ENCODE peak calls at places on chromosome 3, in eight cellular contexts. E is stimulated activated CD8-positive, alpha-beta memory T cell treated with anti-CD3 and anti-CD28 coated beads, Interleukin-7, amount 100 ng/mL, for 1 hour; J is GM13976; F is HT-29; L is Caki2; M is NCI-H1930; P is activated B cell treated with CpG ODN at 0.5 μM for 24 hours; H is T-helper 1 cell. V is an unnamed sample.

GRCh38 chr3:53083496-53083895 is 37.6 kb upstream of the SFMBT1 start:
- DNase-seq in M (no peak), J (no peak), H (no peak), E (no peak), F (no peak), P (no peak), L (no peak), V (no peak)

GRCh38 chr3:64331605-64332004 is 106.3 kb upstream of the PRICKLE2 start:
- DNase-seq in L (no peak), H (no peak), P (no peak), F (no peak), M (no peak), E (no peak), J (no peak), V (no peak)

GRCh38 chr3:98741121-98741716 is 21.9 kb upstream of the ST3GAL6 start:
- DNase-seq in F (no peak), M (no peak), J (no peak), E (no peak), H (no peak), L (no peak), P (no peak), V (peak)

GRCh38 chr3:20043825-20044224 is 3.6 kb downstream of the KAT2B start:
- DNase-seq in P (no peak), M (no peak), F (no peak), E (no peak), J (no peak), L (no peak), H (no peak), V (no peak)

GRCh38 chr3:129461461-129462146 is 21.6 kb downstream of the IFT122 start:
- DNase-seq in J (no peak), L (no peak), H (no peak), M (no peak), F (no peak), E (no peak), P (no peak), V (no peak)

GRCh38 chr3:71360170-71360569 is 223.4 kb downstream of the FOXP1 start:
- DNase-seq in F (no peak), L (peak), J (no peak), M (no peak), E (no peak), P (no peak), H (no peak), V (no peak)

GRCh38 chr3:58353722-58354553 is 21.2 kb downstream of the PXK start:
- DNase-seq in L (no peak), H (no peak), F (no peak), J (no peak), M (no peak), P (no peak), E (no peak), V (no peak)

GRCh38 chr3:194686414-194686815 is 732 bp downstream of the FAM43A start:
- DNase-seq in J (no peak), P (no peak), E (no peak), M (no peak), L (no peak), H (no peak), F (no peak), V (no peak)

GRCh38 chr3:178802993-178803693 is 266.9 kb downstream of the KCNMB2 start:
- DNase-seq in J (no peak), P (no peak), H (no peak), F (no peak), E (no peak), M (peak), L (no peak), V (no peak)

GRCh38 chr3:40079203-40079844 is 230.2 kb upstream of the EIF1B start:
- DNase-seq in L (no peak), H (no peak), F (no peak), E (no peak), P (no peak), J (no peak), M (no peak), V (no peak)

GRCh38 chr3:70387889-70388288 is 75.5 kb upstream of the MDFIC2 start:
- DNase-seq in J (no peak), L (no peak), H (no peak), P (no peak), E (no peak), F (no peak), M (no peak), V (no peak)

GRCh38 chr3:107976204-107976775 is 114.5 kb downstream of the CD47 start:
- DNase-seq in E (no peak), M (no peak), H (no peak), P (no peak), J (no peak), L (no peak), F (no peak), V (no peak)

GRCh38 chr3:62084558-62084957 is 288.8 kb downstream of the FEZF2 start:
- DNase-seq in E (no peak), L (peak), J (no peak), H (no peak), F (peak), P (no peak), M (no peak), V (peak)

GRCh38 chr3:30011237-30011803 is 595.1 kb upstream of the TGFBR2 start:
- DNase-seq in F (no peak), H (no peak), M (no peak), J (no peak), L (peak), P (no peak), E (no peak), V (no peak)

GRCh38 chr3:186107148-186108105 is 1.5 kb downstream of the ETV5 start:
- DNase-seq in F (peak), E (no peak), M (peak), H (no peak), J (peak), L (peak), P (peak), V (peak)

GRCh38 chr3:116339441-116340028 is 105.8 kb downstream of the LSAMP start:
- DNase-seq in L (no peak), J (no peak), E (no peak), M (no peak), F (no peak), P (no peak), H (no peak), V (no peak)

GRCh38 chr3:108804437-108804836 is 18.1 kb upstream of the TRAT1 start:
- DNase-seq in F (no peak), L (peak), H (no peak), E (no peak), M (no peak), P (no peak), J (no peak), V (no peak)

GRCh38 chr3:178275793-178276192 is 260.4 kb upstream of the KCNMB2 start:
- DNase-seq in L (no peak), M (no peak), J (no peak), P (no peak), H (no peak), E (no peak), F (peak), V (no peak)

GRCh38 chr3:104360038-104360437 is 1006.7 kb upstream of the ALCAM start:
- DNase-seq in M (no peak), H (no peak), J (no peak), L (no peak), F (no peak), E (no peak), P (no peak), V (no peak)

GRCh38 chr3:158105124-158105709 is 1.0 kb downstream of the SHOX2 start:
- DNase-seq in L (peak), M (no peak), H (no peak), J (peak), E (no peak), P (no peak), F (no peak), V (no peak)

GRCh38 chr3:141116791-141117190 is 65.6 kb downstream of the SPSB4 start:
- DNase-seq in J (no peak), M (no peak), P (no peak), L (no peak), E (no peak), H (no peak), F (no peak), V (no peak)

GRCh38 chr3:106242779-106243178 is 374.0 kb upstream of the CBLB start:
- DNase-seq in H (no peak), E (no peak), M (no peak), F (no peak), L (no peak), J (peak), P (no peak), V (no peak)

GRCh38 chr3:155070932-155071387 is 9.2 kb upstream of the MME start:
- DNase-seq in F (no peak), J (no peak), M (no peak), E (no peak), H (no peak), L (no peak), P (no peak), V (peak)

GRCh38 chr3:187706966-187707365 is 4.6 kb upstream of the RTP2 start:
- DNase-seq in L (no peak), P (no peak), H (no peak), M (no peak), F (no peak), J (no peak), E (no peak), V (no peak)

GRCh38 chr3:169969696-169970095 is 3.1 kb downstream of the SEC62 start:
- DNase-seq in M (no peak), H (no peak), J (no peak), F (no peak), P (no peak), L (no peak), E (no peak), V (no peak)